ENCODE peak calls at places on chromosomes 3 and 15, in ten cellular contexts. One of them, this sample, is unnamed.

GRCh38 chr15:77682564-77682963 is 49.9 kb upstream of the LINGO1 start:
- DNase-seq in SW 1271: no peak
- DNase-seq in NAMALWA: no peak
- DNase-seq in ecto neural progenitor cell: no peak
- DNase-seq in MG63: no peak
- DNase-seq in NCI-H2081: no peak
- DNase-seq in B cell: no peak
- DNase-seq in EL: no peak
- DNase-seq in RPMI8226: no peak
- DNase-seq in HFF-Myc: no peak
- DNase-seq in this sample: no peak

GRCh38 chr3:30112904-30113484 is 493.4 kb upstream of the TGFBR2 start:
- DNase-seq in SW 1271: no peak
- DNase-seq in NAMALWA: peak; percentile 66
- DNase-seq in ecto neural progenitor cell: no peak
- DNase-seq in MG63: no peak
- DNase-seq in NCI-H2081: peak; percentile 52
- DNase-seq in B cell: no peak
- DNase-seq in EL: peak; percentile 47
- DNase-seq in RPMI8226: peak; percentile 29
- DNase-seq in HFF-Myc: peak; percentile 20
- DNase-seq in this sample: no peak

GRCh38 chr3:123767020-123767394 is 117.1 kb downstream of the MYLK start:
- DNase-seq in SW 1271: no peak
- DNase-seq in NAMALWA: no peak
- DNase-seq in ecto neural progenitor cell: no peak
- DNase-seq in MG63: no peak
- DNase-seq in NCI-H2081: no peak
- DNase-seq in B cell: no peak
- DNase-seq in EL: no peak
- DNase-seq in RPMI8226: no peak
- DNase-seq in HFF-Myc: no peak
- DNase-seq in this sample: no peak

GRCh38 chr3:48685603-48686511 is at the start of gene NCKIPSD:
- DNase-seq in SW 1271: peak; percentile 41
- DNase-seq in NAMALWA: peak; percentile 83
- DNase-seq in ecto neural progenitor cell: peak; percentile 95
- DNase-seq in MG63: peak; percentile 69
- DNase-seq in NCI-H2081: peak; percentile 68
- DNase-seq in B cell: peak; percentile 99
- DNase-seq in EL: peak; percentile 79
- DNase-seq in RPMI8226: peak; percentile 94
- DNase-seq in HFF-Myc: no peak
- DNase-seq in this sample: peak; percentile 95

GRCh38 chr3:43390255-43390588 is 103.9 kb downstream of the SNRK start:
- DNase-seq in SW 1271: no peak
- DNase-seq in NAMALWA: no peak
- DNase-seq in ecto neural progenitor cell: no peak
- DNase-seq in MG63: no peak
- DNase-seq in NCI-H2081: no peak
- DNase-seq in B cell: no peak
- DNase-seq in EL: no peak
- DNase-seq in RPMI8226: no peak
- DNase-seq in HFF-Myc: no peak
- DNase-seq in this sample: no peak

GRCh38 chr3:135224963-135225362 is 429.9 kb downstream of the EPHB1 start:
- DNase-seq in SW 1271: no peak
- DNase-seq in NAMALWA: no peak
- DNase-seq in ecto neural progenitor cell: no peak
- DNase-seq in MG63: no peak
- DNase-seq in NCI-H2081: no peak
- DNase-seq in B cell: no peak
- DNase-seq in EL: no peak
- DNase-seq in RPMI8226: no peak
- DNase-seq in HFF-Myc: no peak
- DNase-seq in this sample: no peak

GRCh38 chr3:99903844-99904243 is 86.2 kb downstream of the CMSS1 start:
- DNase-seq in SW 1271: no peak
- DNase-seq in NAMALWA: no peak
- DNase-seq in ecto neural progenitor cell: no peak
- DNase-seq in MG63: no peak
- DNase-seq in NCI-H2081: no peak
- DNase-seq in B cell: no peak
- DNase-seq in EL: no peak
- DNase-seq in RPMI8226: no peak
- DNase-seq in HFF-Myc: no peak
- DNase-seq in this sample: no peak

GRCh38 chr3:169323580-169324453 is 339.7 kb downstream of the MECOM start:
- DNase-seq in SW 1271: no peak
- DNase-seq in NAMALWA: no peak
- DNase-seq in ecto neural progenitor cell: no peak
- DNase-seq in MG63: peak; percentile 55
- DNase-seq in NCI-H2081: no peak
- DNase-seq in B cell: no peak
- DNase-seq in EL: no peak
- DNase-seq in RPMI8226: no peak
- DNase-seq in HFF-Myc: no peak
- DNase-seq in this sample: no peak

GRCh38 chr15:25058080-25058785 is 103.4 kb downstream of the SNRPN start:
- DNase-seq in SW 1271: no peak
- DNase-seq in NAMALWA: no peak
- DNase-seq in ecto neural progenitor cell: peak; percentile 23
- DNase-seq in MG63: no peak
- DNase-seq in NCI-H2081: no peak
- DNase-seq in B cell: no peak
- DNase-seq in EL: no peak
- DNase-seq in RPMI8226: no peak
- DNase-seq in HFF-Myc: no peak
- DNase-seq in this sample: no peak

GRCh38 chr3:22732641-22733040 is 470.5 kb upstream of the UBE2E2 start:
- DNase-seq in SW 1271: no peak
- DNase-seq in NAMALWA: no peak
- DNase-seq in ecto neural progenitor cell: no peak
- DNase-seq in MG63: no peak
- DNase-seq in NCI-H2081: no peak
- DNase-seq in B cell: no peak
- DNase-seq in EL: no peak
- DNase-seq in RPMI8226: no peak
- DNase-seq in HFF-Myc: no peak
- DNase-seq in this sample: no peak

GRCh38 chr3:5264093-5264610 is 76.6 kb downstream of the EDEM1 start:
- DNase-seq in SW 1271: no peak
- DNase-seq in NAMALWA: no peak
- DNase-seq in ecto neural progenitor cell: no peak
- DNase-seq in MG63: no peak
- DNase-seq in NCI-H2081: no peak
- DNase-seq in B cell: no peak
- DNase-seq in EL: no peak
- DNase-seq in RPMI8226: no peak
- DNase-seq in HFF-Myc: no peak
- DNase-seq in this sample: no peak

GRCh38 chr3:15205934-15206661 is at the start of gene CAPN7:
- DNase-seq in SW 1271: no peak
- DNase-seq in NAMALWA: peak; percentile 97
- DNase-seq in ecto neural progenitor cell: peak; percentile 94
- DNase-seq in MG63: peak; percentile 90
- DNase-seq in NCI-H2081: no peak
- DNase-seq in B cell: peak; percentile 98
- DNase-seq in EL: peak; percentile 95
- DNase-seq in RPMI8226: peak; percentile 98
- DNase-seq in HFF-Myc: peak; percentile 46
- DNase-seq in this sample: peak; percentile 82

GRCh38 chr3:107450254-107450653 is 72.5 kb upstream of the BBX start:
- DNase-seq in SW 1271: no peak
- DNase-seq in NAMALWA: no peak
- DNase-seq in ecto neural progenitor cell: no peak
- DNase-seq in MG63: no peak
- DNase-seq in NCI-H2081: no peak
- DNase-seq in B cell: no peak
- DNase-seq in EL: peak; percentile 32
- DNase-seq in RPMI8226: no peak
- DNase-seq in HFF-Myc: no peak
- DNase-seq in this sample: no peak

GRCh38 chr3:94070341-94070911 is 7.6 kb downstream of the NSUN3 start:
- DNase-seq in SW 1271: no peak
- DNase-seq in NAMALWA: no peak
- DNase-seq in ecto neural progenitor cell: no peak
- DNase-seq in MG63: no peak
- DNase-seq in NCI-H2081: no peak
- DNase-seq in B cell: no peak
- DNase-seq in EL: no peak
- DNase-seq in RPMI8226: no peak
- DNase-seq in HFF-Myc: no peak
- DNase-seq in this sample: no peak

GRCh38 chr15:101537681-101538080 is 48.2 kb upstream of the PCSK6 start:
- DNase-seq in SW 1271: no peak
- DNase-seq in NAMALWA: no peak
- DNase-seq in ecto neural progenitor cell: no peak
- DNase-seq in MG63: no peak
- DNase-seq in NCI-H2081: no peak
- DNase-seq in B cell: no peak
- DNase-seq in EL: no peak
- DNase-seq in RPMI8226: no peak
- DNase-seq in HFF-Myc: no peak
- DNase-seq in this sample: no peak

This sample was measured in GM19239.